ENCODE peak calls at places on chromosomes 13 and 19, in eight cellular contexts. D is Peyer's patch; E is effector memory CD4-positive, alpha-beta T cell; R is choroid plexus epithelial cell; C is adipocyte; J is ecto neural progenitor cell; H is cardiac muscle cell; W is fibroblast of villous mesenchyme. F is an unnamed sample.
A peak's percentile ranks its signal among the peaks of the same experiment; 100 is the strongest.

GRCh38 chr19:51688665-51689571 is 4.2 kb upstream of the SPACA6 start:
- DNase-seq in R (peak; percentile 98), E (no peak), W (peak; percentile 96), H (peak; percentile 99), D (peak; percentile 82), C (peak; percentile 99), J (peak; percentile 89), F (peak; percentile 97)

GRCh38 chr19:18290250-18291018 is 9.0 kb upstream of the JUND start:
- DNase-seq in R (no peak), D (peak; percentile 88), H (peak; percentile 43), C (peak; percentile 35), W (no peak), E (peak; percentile 80), J (no peak), F (no peak)

GRCh38 chr13:114119196-114119595 is 13.2 kb downstream of the RASA3 start:
- DNase-seq in J (peak; percentile 74), H (peak; percentile 92), W (peak; percentile 94), E (no peak), D (no peak), R (peak; percentile 93), C (peak; percentile 92), F (peak; percentile 93)

GRCh38 chr13:26872444-26873173 is 112.0 kb upstream of the GPR12 start:
- DNase-seq in E (peak; percentile 18), W (peak; percentile 26), R (peak; percentile 64), H (peak; percentile 56), J (peak; percentile 86), D (peak; percentile 55), C (peak; percentile 43), F (no peak)

GRCh38 chr19:56261145-56261544 is 11.4 kb upstream of the EDDM13 start:
- DNase-seq in E (no peak), W (no peak), J (no peak), D (no peak), C (no peak), H (no peak), R (no peak), F (no peak)

GRCh38 chr13:98775844-98776598 is 23.5 kb upstream of the SLC15A1 start:
- DNase-seq in D (peak; percentile 91), H (no peak), R (peak; percentile 84), C (peak; percentile 40), J (no peak), E (no peak), W (peak; percentile 53), F (peak; percentile 73)

GRCh38 chr19:46351241-46352041 is 4.6 kb downstream of the PPP5C start:
- DNase-seq in E (no peak), J (no peak), H (peak; percentile 77), D (peak; percentile 62), W (peak; percentile 63), C (peak; percentile 27), R (peak; percentile 79), F (peak; percentile 35)

GRCh38 chr19:2949939-2950285 is 5.1 kb upstream of the ZNF77 start:
- DNase-seq in W (peak; percentile 89), H (peak; percentile 74), R (peak; percentile 53), C (no peak), J (no peak), E (no peak), D (no peak), F (peak; percentile 48)

GRCh38 chr13:22194106-22194810 is 523.4 kb downstream of the FGF9 start:
- DNase-seq in R (no peak), J (no peak), W (no peak), H (no peak), C (no peak), E (no peak), D (no peak), F (no peak)

GRCh38 chr13:33185853-33186252 is 99.7 kb downstream of the STARD13 start:
- DNase-seq in R (peak; percentile 64), W (peak; percentile 68), D (no peak), H (peak; percentile 35), C (no peak), E (no peak), J (no peak), F (peak; percentile 67)

GRCh38 chr19:29530549-29531457 is 5.0 kb downstream of the VSTM2B start:
- DNase-seq in C (no peak), H (no peak), R (no peak), E (no peak), D (peak; percentile 13), W (no peak), J (no peak), F (no peak)

GRCh38 chr19:19628499-19629134 is 597 bp upstream of the LPAR2 start:
- DNase-seq in J (peak; percentile 91), C (peak; percentile 73), H (peak; percentile 87), D (peak; percentile 78), R (peak; percentile 78), E (peak; percentile 16), W (peak; percentile 63), F (peak; percentile 76)

GRCh38 chr19:48963371-48964204 is 1.5 kb upstream of the FTL start:
- DNase-seq in W (peak; percentile 77), R (peak; percentile 70), H (peak; percentile 76), C (peak; percentile 81), J (peak; percentile 78), D (peak; percentile 92), E (peak; percentile 36), F (peak; percentile 51)

GRCh38 chr13:51995677-51996551 is 15.3 kb downstream of the ATP7B start:
- DNase-seq in J (no peak), E (no peak), H (peak; percentile 80), R (no peak), C (peak; percentile 26), W (no peak), D (no peak), F (peak; percentile 18)

GRCh38 chr19:13398780-13399726 is 107.2 kb downstream of the CACNA1A start:
- DNase-seq in R (peak; percentile 47), D (no peak), C (peak; percentile 79), E (no peak), W (peak; percentile 53), J (no peak), H (peak; percentile 96), F (peak; percentile 83)

GRCh38 chr19:610071-610800 is 20.6 kb downstream of the HCN2 start:
- DNase-seq in H (peak; percentile 16), D (peak; percentile 78), R (peak; percentile 56), E (peak; percentile 30), C (no peak), J (no peak), W (no peak), F (no peak)

GRCh38 chr19:33345163-33345562 is 28.3 kb upstream of the CEBPG start:
- DNase-seq in E (no peak), J (no peak), H (no peak), W (no peak), D (no peak), C (no peak), R (no peak), F (no peak)

GRCh38 chr19:584240-585001 is 5.3 kb upstream of the HCN2 start:
- DNase-seq in R (peak; percentile 58), J (peak; percentile 88), C (peak; percentile 66), D (peak; percentile 68), E (peak; percentile 49), H (peak; percentile 66), W (peak; percentile 63), F (no peak)

GRCh38 chr19:13150187-13150918 is at the start of the genes IER2 and STX10:
- DNase-seq in E (peak; percentile 91), R (peak; percentile 98), J (peak; percentile 92), W (peak; percentile 96), D (peak; percentile 98), C (peak; percentile 98), H (peak; percentile 97), F (peak; percentile 90)

GRCh38 chr19:6378036-6378435 is 2.3 kb upstream of the PSPN start:
- DNase-seq in C (peak; percentile 71), W (peak; percentile 68), H (peak; percentile 47), E (no peak), J (no peak), R (peak; percentile 60), D (no peak), F (peak; percentile 68)

GRCh38 chr13:25466880-25467279 is 95.1 kb downstream of the ATP8A2 start:
- DNase-seq in E (no peak), C (no peak), W (no peak), J (no peak), R (no peak), D (no peak), H (no peak), F (no peak)

F was measured in astrocyte.